ENCODE peak calls at places on chromosomes 12 and 14, in nine cellular contexts. One of them, this sample, is unnamed.

GRCh38 chr12:78057075-78057474 is 226.4 kb downstream of the NAV3 start:
- DNase-seq in fibroblast of mammary gland: no peak
- DNase-seq in GM13977: no peak
- DNase-seq in IMR-90: no peak
- DNase-seq in activated CD8-positive, alpha-beta memory T cell treated with anti-CD3 and anti-CD28 coated beads for 1 hour: no peak
- DNase-seq in aorta: no peak
- DNase-seq in transverse colon: no peak
- DNase-seq in NCI-H510A treated with DMSO at 0.1 percent for 48 hours: no peak
- DNase-seq in DMS 273 treated with DMSO at 0.1 percent for 48 hours: no peak
- DNase-seq in this sample: no peak

GRCh38 chr12:30437616-30438015 is 258.1 kb downstream of the IPO8 start:
- DNase-seq in fibroblast of mammary gland: peak
- DNase-seq in GM13977: no peak
- DNase-seq in IMR-90: peak
- DNase-seq in activated CD8-positive, alpha-beta memory T cell treated with anti-CD3 and anti-CD28 coated beads for 1 hour: no peak
- DNase-seq in aorta: no peak
- DNase-seq in transverse colon: no peak
- DNase-seq in NCI-H510A treated with DMSO at 0.1 percent for 48 hours: peak
- DNase-seq in DMS 273 treated with DMSO at 0.1 percent for 48 hours: peak
- DNase-seq in this sample: no peak

GRCh38 chr12:128817115-128818015 is 6.4 kb downstream of the SLC15A4 start:
- DNase-seq in fibroblast of mammary gland: peak
- DNase-seq in GM13977: peak
- DNase-seq in IMR-90: peak
- DNase-seq in activated CD8-positive, alpha-beta memory T cell treated with anti-CD3 and anti-CD28 coated beads for 1 hour: no peak
- DNase-seq in aorta: peak
- DNase-seq in transverse colon: peak
- DNase-seq in NCI-H510A treated with DMSO at 0.1 percent for 48 hours: peak
- DNase-seq in DMS 273 treated with DMSO at 0.1 percent for 48 hours: no peak
- DNase-seq in this sample: peak

GRCh38 chr12:53984901-53985357 is at the start of gene HOXC10:
- DNase-seq in fibroblast of mammary gland: peak
- DNase-seq in GM13977: peak
- DNase-seq in IMR-90: peak
- DNase-seq in activated CD8-positive, alpha-beta memory T cell treated with anti-CD3 and anti-CD28 coated beads for 1 hour: peak
- DNase-seq in aorta: peak
- DNase-seq in transverse colon: peak
- DNase-seq in NCI-H510A treated with DMSO at 0.1 percent for 48 hours: peak
- DNase-seq in DMS 273 treated with DMSO at 0.1 percent for 48 hours: peak
- DNase-seq in this sample: no peak

GRCh38 chr12:122893208-122894151 is 2.4 kb downstream of the VPS37B start:
- DNase-seq in fibroblast of mammary gland: no peak
- DNase-seq in GM13977: no peak
- DNase-seq in IMR-90: no peak
- DNase-seq in activated CD8-positive, alpha-beta memory T cell treated with anti-CD3 and anti-CD28 coated beads for 1 hour: no peak
- DNase-seq in aorta: no peak
- DNase-seq in transverse colon: no peak
- DNase-seq in NCI-H510A treated with DMSO at 0.1 percent for 48 hours: no peak
- DNase-seq in DMS 273 treated with DMSO at 0.1 percent for 48 hours: no peak
- DNase-seq in this sample: no peak

GRCh38 chr14:105529506-105530445 is 3.4 kb downstream of the TMEM121 start:
- DNase-seq in fibroblast of mammary gland: no peak
- DNase-seq in GM13977: peak
- DNase-seq in IMR-90: no peak
- DNase-seq in activated CD8-positive, alpha-beta memory T cell treated with anti-CD3 and anti-CD28 coated beads for 1 hour: no peak
- DNase-seq in aorta: peak
- DNase-seq in transverse colon: peak
- DNase-seq in NCI-H510A treated with DMSO at 0.1 percent for 48 hours: no peak
- DNase-seq in DMS 273 treated with DMSO at 0.1 percent for 48 hours: no peak
- DNase-seq in this sample: no peak

GRCh38 chr14:103696027-103696402 is 19.2 kb downstream of the XRCC3 start:
- DNase-seq in fibroblast of mammary gland: no peak
- DNase-seq in GM13977: no peak
- DNase-seq in IMR-90: no peak
- DNase-seq in activated CD8-positive, alpha-beta memory T cell treated with anti-CD3 and anti-CD28 coated beads for 1 hour: no peak
- DNase-seq in aorta: peak
- DNase-seq in transverse colon: no peak
- DNase-seq in NCI-H510A treated with DMSO at 0.1 percent for 48 hours: no peak
- DNase-seq in DMS 273 treated with DMSO at 0.1 percent for 48 hours: no peak
- DNase-seq in this sample: no peak

GRCh38 chr12:89227774-89228173 is 124.5 kb downstream of the DUSP6 start:
- DNase-seq in fibroblast of mammary gland: no peak
- DNase-seq in GM13977: no peak
- DNase-seq in IMR-90: no peak
- DNase-seq in activated CD8-positive, alpha-beta memory T cell treated with anti-CD3 and anti-CD28 coated beads for 1 hour: no peak
- DNase-seq in aorta: no peak
- DNase-seq in transverse colon: no peak
- DNase-seq in NCI-H510A treated with DMSO at 0.1 percent for 48 hours: no peak
- DNase-seq in DMS 273 treated with DMSO at 0.1 percent for 48 hours: no peak
- DNase-seq in this sample: no peak

GRCh38 chr12:65313704-65314317 is 35.3 kb downstream of the MSRB3 start:
- DNase-seq in fibroblast of mammary gland: peak
- DNase-seq in GM13977: no peak
- DNase-seq in IMR-90: peak
- DNase-seq in activated CD8-positive, alpha-beta memory T cell treated with anti-CD3 and anti-CD28 coated beads for 1 hour: no peak
- DNase-seq in aorta: no peak
- DNase-seq in transverse colon: no peak
- DNase-seq in NCI-H510A treated with DMSO at 0.1 percent for 48 hours: peak
- DNase-seq in DMS 273 treated with DMSO at 0.1 percent for 48 hours: no peak
- DNase-seq in this sample: no peak

GRCh38 chr14:90523544-90523943 is 126.7 kb downstream of the CALM1 start:
- DNase-seq in fibroblast of mammary gland: peak
- DNase-seq in GM13977: no peak
- DNase-seq in IMR-90: peak
- DNase-seq in activated CD8-positive, alpha-beta memory T cell treated with anti-CD3 and anti-CD28 coated beads for 1 hour: no peak
- DNase-seq in aorta: peak
- DNase-seq in transverse colon: no peak
- DNase-seq in NCI-H510A treated with DMSO at 0.1 percent for 48 hours: no peak
- DNase-seq in DMS 273 treated with DMSO at 0.1 percent for 48 hours: no peak
- DNase-seq in this sample: no peak

GRCh38 chr12:109336593-109336992 is 11.1 kb upstream of the MYO1H start:
- DNase-seq in fibroblast of mammary gland: no peak
- DNase-seq in GM13977: no peak
- DNase-seq in IMR-90: no peak
- DNase-seq in activated CD8-positive, alpha-beta memory T cell treated with anti-CD3 and anti-CD28 coated beads for 1 hour: no peak
- DNase-seq in aorta: no peak
- DNase-seq in transverse colon: no peak
- DNase-seq in NCI-H510A treated with DMSO at 0.1 percent for 48 hours: no peak
- DNase-seq in DMS 273 treated with DMSO at 0.1 percent for 48 hours: no peak
- DNase-seq in this sample: no peak

GRCh38 chr12:65194949-65195348 is 25.6 kb downstream of the LEMD3 start:
- DNase-seq in fibroblast of mammary gland: no peak
- DNase-seq in GM13977: no peak
- DNase-seq in IMR-90: no peak
- DNase-seq in activated CD8-positive, alpha-beta memory T cell treated with anti-CD3 and anti-CD28 coated beads for 1 hour: no peak
- DNase-seq in aorta: no peak
- DNase-seq in transverse colon: no peak
- DNase-seq in NCI-H510A treated with DMSO at 0.1 percent for 48 hours: no peak
- DNase-seq in DMS 273 treated with DMSO at 0.1 percent for 48 hours: no peak
- DNase-seq in this sample: no peak

GRCh38 chr12:47767197-47767724 is 5.8 kb upstream of the SLC48A1 start:
- DNase-seq in fibroblast of mammary gland: peak
- DNase-seq in GM13977: peak
- DNase-seq in IMR-90: peak
- DNase-seq in activated CD8-positive, alpha-beta memory T cell treated with anti-CD3 and anti-CD28 coated beads for 1 hour: peak
- DNase-seq in aorta: no peak
- DNase-seq in transverse colon: peak
- DNase-seq in NCI-H510A treated with DMSO at 0.1 percent for 48 hours: peak
- DNase-seq in DMS 273 treated with DMSO at 0.1 percent for 48 hours: no peak
- DNase-seq in this sample: no peak

GRCh38 chr12:125424909-125425308 is 359.7 kb downstream of the AACS start:
- DNase-seq in fibroblast of mammary gland: no peak
- DNase-seq in GM13977: no peak
- DNase-seq in IMR-90: no peak
- DNase-seq in activated CD8-positive, alpha-beta memory T cell treated with anti-CD3 and anti-CD28 coated beads for 1 hour: no peak
- DNase-seq in aorta: no peak
- DNase-seq in transverse colon: no peak
- DNase-seq in NCI-H510A treated with DMSO at 0.1 percent for 48 hours: no peak
- DNase-seq in DMS 273 treated with DMSO at 0.1 percent for 48 hours: no peak
- DNase-seq in this sample: no peak

GRCh38 chr12:12645485-12645884 is 33.8 kb downstream of the CREBL2 start:
- DNase-seq in fibroblast of mammary gland: peak
- DNase-seq in GM13977: peak
- DNase-seq in IMR-90: peak
- DNase-seq in activated CD8-positive, alpha-beta memory T cell treated with anti-CD3 and anti-CD28 coated beads for 1 hour: peak
- DNase-seq in aorta: no peak
- DNase-seq in transverse colon: peak
- DNase-seq in NCI-H510A treated with DMSO at 0.1 percent for 48 hours: no peak
- DNase-seq in DMS 273 treated with DMSO at 0.1 percent for 48 hours: no peak
- DNase-seq in this sample: no peak

GRCh38 chr14:81464253-81465001 is 64.3 kb upstream of the STON2 start:
- DNase-seq in fibroblast of mammary gland: peak
- DNase-seq in GM13977: peak
- DNase-seq in IMR-90: peak
- DNase-seq in activated CD8-positive, alpha-beta memory T cell treated with anti-CD3 and anti-CD28 coated beads for 1 hour: no peak
- DNase-seq in aorta: no peak
- DNase-seq in transverse colon: peak
- DNase-seq in NCI-H510A treated with DMSO at 0.1 percent for 48 hours: peak
- DNase-seq in DMS 273 treated with DMSO at 0.1 percent for 48 hours: peak
- DNase-seq in this sample: no peak

GRCh38 chr12:111993290-111994150 is 19.4 kb downstream of the TMEM116 start:
- DNase-seq in fibroblast of mammary gland: no peak
- DNase-seq in GM13977: no peak
- DNase-seq in IMR-90: no peak
- DNase-seq in activated CD8-positive, alpha-beta memory T cell treated with anti-CD3 and anti-CD28 coated beads for 1 hour: no peak
- DNase-seq in aorta: no peak
- DNase-seq in transverse colon: no peak
- DNase-seq in NCI-H510A treated with DMSO at 0.1 percent for 48 hours: no peak
- DNase-seq in DMS 273 treated with DMSO at 0.1 percent for 48 hours: no peak
- DNase-seq in this sample: no peak

GRCh38 chr12:76449572-76449971 is 101.4 kb upstream of the BBS10 start:
- DNase-seq in fibroblast of mammary gland: peak
- DNase-seq in GM13977: no peak
- DNase-seq in IMR-90: peak
- DNase-seq in activated CD8-positive, alpha-beta memory T cell treated with anti-CD3 and anti-CD28 coated beads for 1 hour: no peak
- DNase-seq in aorta: no peak
- DNase-seq in transverse colon: no peak
- DNase-seq in NCI-H510A treated with DMSO at 0.1 percent for 48 hours: no peak
- DNase-seq in DMS 273 treated with DMSO at 0.1 percent for 48 hours: no peak
- DNase-seq in this sample: no peak

GRCh38 chr12:115749071-115749470 is 528.4 kb downstream of the MED13L start:
- DNase-seq in fibroblast of mammary gland: no peak
- DNase-seq in GM13977: no peak
- DNase-seq in IMR-90: no peak
- DNase-seq in activated CD8-positive, alpha-beta memory T cell treated with anti-CD3 and anti-CD28 coated beads for 1 hour: no peak
- DNase-seq in aorta: no peak
- DNase-seq in transverse colon: no peak
- DNase-seq in NCI-H510A treated with DMSO at 0.1 percent for 48 hours: no peak
- DNase-seq in DMS 273 treated with DMSO at 0.1 percent for 48 hours: no peak
- DNase-seq in this sample: no peak

GRCh38 chr12:78853231-78853630 is 11.3 kb upstream of the SYT1 start:
- DNase-seq in fibroblast of mammary gland: no peak
- DNase-seq in GM13977: no peak
- DNase-seq in IMR-90: no peak
- DNase-seq in activated CD8-positive, alpha-beta memory T cell treated with anti-CD3 and anti-CD28 coated beads for 1 hour: no peak
- DNase-seq in aorta: no peak
- DNase-seq in transverse colon: no peak
- DNase-seq in NCI-H510A treated with DMSO at 0.1 percent for 48 hours: no peak
- DNase-seq in DMS 273 treated with DMSO at 0.1 percent for 48 hours: no peak
- DNase-seq in this sample: no peak

GRCh38 chr14:56004807-56005579 is 113.2 kb upstream of the PELI2 start:
- DNase-seq in fibroblast of mammary gland: peak
- DNase-seq in GM13977: peak
- DNase-seq in IMR-90: peak
- DNase-seq in activated CD8-positive, alpha-beta memory T cell treated with anti-CD3 and anti-CD28 coated beads for 1 hour: no peak
- DNase-seq in aorta: no peak
- DNase-seq in transverse colon: peak
- DNase-seq in NCI-H510A treated with DMSO at 0.1 percent for 48 hours: no peak
- DNase-seq in DMS 273 treated with DMSO at 0.1 percent for 48 hours: no peak
- DNase-seq in this sample: no peak